ENCODE peak calls at places on chromosomes 16 and 17, in seven cellular contexts. M, C, W, S, R, D and N are unnamed samples.

GRCh38 chr16:89308391-89309333 is 91.2 kb downstream of the ZNF778 start:
- DNase-seq in M (no peak), C (no peak), W (no peak), S (no peak), R (peak), D (peak), N (peak)

GRCh38 chr16:29146266-29146665 is 161.4 kb downstream of the LAT start:
- DNase-seq in M (no peak), C (no peak), W (no peak), S (no peak), R (no peak), D (no peak), N (no peak)

GRCh38 chr17:56978441-56979090 is 635 bp downstream of the SCPEP1 start:
- DNase-seq in M (no peak), C (peak), W (peak), S (no peak), R (no peak), D (no peak), N (peak)

GRCh38 chr17:45790296-45790922 is 6.3 kb downstream of the CRHR1 start:
- DNase-seq in M (no peak), C (no peak), W (no peak), S (no peak), R (no peak), D (peak), N (no peak)

GRCh38 chr16:77592021-77592420 is 130.3 kb upstream of the NUDT7 start:
- DNase-seq in M (no peak), C (no peak), W (no peak), S (no peak), R (no peak), D (no peak), N (no peak)

GRCh38 chr17:27666831-27667560 is 36.0 kb downstream of the LGALS9 start:
- DNase-seq in M (no peak), C (no peak), W (no peak), S (no peak), R (peak), D (no peak), N (no peak)

GRCh38 chr17:142102-142661 is 4.8 kb downstream of the SCGB1C2 start:
- DNase-seq in M (no peak), C (peak), W (peak), S (no peak), R (no peak), D (no peak), N (peak)

GRCh38 chr16:85799497-85800320 is at the start of the genes COX4I1 and EMC8:
- DNase-seq in M (peak), C (peak), W (peak), S (peak), R (peak), D (peak), N (peak)

GRCh38 chr17:63528183-63528582 is 5.0 kb downstream of the KCNH6 start:
- DNase-seq in M (no peak), C (no peak), W (no peak), S (no peak), R (no peak), D (no peak), N (no peak)

GRCh38 chr17:60091908-60092331 is 13.2 kb upstream of the HEATR6 start:
- DNase-seq in M (no peak), C (peak), W (peak), S (no peak), R (no peak), D (no peak), N (no peak)

GRCh38 chr16:85391769-85392583 is 221.1 kb upstream of the GSE1 start:
- DNase-seq in M (no peak), C (peak), W (no peak), S (no peak), R (no peak), D (no peak), N (no peak)

GRCh38 chr17:16430650-16431049 is 15.3 kb downstream of the TRPV2 start:
- DNase-seq in M (no peak), C (no peak), W (no peak), S (no peak), R (no peak), D (no peak), N (no peak)

GRCh38 chr16:10189861-10190390 is 7.7 kb upstream of the GRIN2A start:
- DNase-seq in M (no peak), C (no peak), W (no peak), S (no peak), R (no peak), D (no peak), N (no peak)

GRCh38 chr16:50467943-50468748 is 80.0 kb upstream of the NKD1 start:
- DNase-seq in M (no peak), C (no peak), W (no peak), S (peak), R (peak), D (peak), N (peak)

GRCh38 chr17:29154516-29155234 is 25.5 kb downstream of the MYO18A start:
- DNase-seq in M (no peak), C (no peak), W (no peak), S (no peak), R (no peak), D (no peak), N (no peak)

GRCh38 chr17:80445152-80446110 is 30.5 kb downstream of the ENDOV start:
- DNase-seq in M (no peak), C (no peak), W (no peak), S (no peak), R (no peak), D (no peak), N (no peak)

GRCh38 chr17:66275651-66276050 is 26.8 kb upstream of the PRKCA start:
- DNase-seq in M (no peak), C (peak), W (peak), S (no peak), R (no peak), D (peak), N (no peak)

GRCh38 chr17:48310748-48311213 is 119.2 kb downstream of the SKAP1 start:
- DNase-seq in M (no peak), C (no peak), W (no peak), S (peak), R (peak), D (no peak), N (no peak)

GRCh38 chr16:14628806-14629611 is 1.1 kb downstream of the PARN start:
- DNase-seq in M (no peak), C (no peak), W (no peak), S (no peak), R (no peak), D (no peak), N (no peak)

GRCh38 chr16:77359065-77359502 is 75.8 kb downstream of the ADAMTS18 start:
- DNase-seq in M (no peak), C (peak), W (peak), S (peak), R (no peak), D (no peak), N (no peak)

GRCh38 chr17:67633751-67634191 is 84.0 kb upstream of the NOL11 start:
- DNase-seq in M (no peak), C (peak), W (no peak), S (no peak), R (no peak), D (no peak), N (no peak)

GRCh38 chr16:68756250-68757051 is 19.4 kb downstream of the CDH1 start:
- DNase-seq in M (no peak), C (no peak), W (no peak), S (no peak), R (no peak), D (peak), N (peak)

GRCh38 chr16:15055141-15056053 is 477 bp downstream of the NTAN1 start:
- DNase-seq in M (no peak), C (peak), W (peak), S (no peak), R (no peak), D (no peak), N (peak)

GRCh38 chr17:4033751-4034251 is 69.6 kb upstream of the ATP2A3 start:
- DNase-seq in M (no peak), C (no peak), W (no peak), S (no peak), R (no peak), D (no peak), N (no peak)

GRCh38 chr17:72392056-72393010 is 271.5 kb downstream of the SOX9 start:
- DNase-seq in M (no peak), C (peak), W (peak), S (no peak), R (no peak), D (no peak), N (no peak)

GRCh38 chr16:79964104-79964503 is 363.6 kb upstream of the MAF start:
- DNase-seq in M (no peak), C (no peak), W (no peak), S (no peak), R (no peak), D (no peak), N (no peak)

GRCh38 chr17:76252040-76252954 is 12.0 kb upstream of the RNF157 start:
- DNase-seq in M (no peak), C (peak), W (peak), S (no peak), R (no peak), D (peak), N (no peak)

GRCh38 chr16:1899641-1900451 is 18.4 kb downstream of the HS3ST6 start:
- DNase-seq in M (no peak), C (no peak), W (no peak), S (no peak), R (no peak), D (peak), N (no peak)

GRCh38 chr16:1706386-1707192 is 594 bp downstream of the MAPK8IP3 start:
- DNase-seq in M (no peak), C (peak), W (peak), S (no peak), R (no peak), D (no peak), N (peak)

GRCh38 chr17:17508641-17509591 is 12.7 kb upstream of the RASD1 start:
- DNase-seq in M (no peak), C (no peak), W (no peak), S (no peak), R (no peak), D (no peak), N (no peak)

GRCh38 chr17:60154616-60155426 is 5.0 kb downstream of the CA4 start:
- DNase-seq in M (no peak), C (peak), W (no peak), S (no peak), R (peak), D (no peak), N (no peak)

GRCh38 chr17:4032738-4033137 is 68.5 kb upstream of the ATP2A3 start:
- DNase-seq in M (no peak), C (no peak), W (no peak), S (no peak), R (peak), D (no peak), N (peak)

GRCh38 chr16:54063374-54063773 is 223.2 kb downstream of the IRX3 start:
- DNase-seq in M (no peak), C (no peak), W (no peak), S (no peak), R (no peak), D (no peak), N (no peak)

GRCh38 chr16:72425571-72426341 is 253.8 kb upstream of the PMFBP1 start:
- DNase-seq in M (no peak), C (no peak), W (no peak), S (no peak), R (no peak), D (no peak), N (no peak)

GRCh38 chr17:14780116-14780515 is 479.2 kb downstream of the HS3ST3B1 start:
- DNase-seq in M (no peak), C (no peak), W (no peak), S (peak), R (no peak), D (no peak), N (no peak)

GRCh38 chr16:25925466-25925865 is 233.7 kb downstream of the HS3ST4 start:
- DNase-seq in M (no peak), C (no peak), W (no peak), S (no peak), R (no peak), D (no peak), N (no peak)

GRCh38 chr17:47821424-47822379 is at the start of gene OSBPL7:
- DNase-seq in M (peak), C (peak), W (peak), S (peak), R (peak), D (no peak), N (peak)

GRCh38 chr17:36591434-36592315 is at the start of gene DHRS11:
- DNase-seq in M (peak), C (peak), W (peak), S (peak), R (peak), D (peak), N (peak)

GRCh38 chr17:57395721-57396321 is 139.5 kb downstream of the MSI2 start:
- DNase-seq in M (no peak), C (no peak), W (peak), S (no peak), R (no peak), D (no peak), N (no peak)

GRCh38 chr16:56855936-56856335 is 9.1 kb upstream of the SLC12A3 start:
- DNase-seq in M (no peak), C (no peak), W (no peak), S (no peak), R (no peak), D (no peak), N (no peak)

GRCh38 chr16:56852401-56852730 is 12.6 kb upstream of the SLC12A3 start:
- DNase-seq in M (no peak), C (no peak), W (no peak), S (no peak), R (no peak), D (no peak), N (no peak)

GRCh38 chr16:56851671-56852400 is 13.2 kb upstream of the SLC12A3 start:
- DNase-seq in M (peak), C (peak), W (no peak), S (no peak), R (peak), D (no peak), N (peak)

GRCh38 chr16:56855201-56855600 is 9.8 kb upstream of the SLC12A3 start:
- DNase-seq in M (no peak), C (no peak), W (no peak), S (no peak), R (no peak), D (no peak), N (no peak)

GRCh38 chr16:56852968-56853367 is 12.0 kb upstream of the SLC12A3 start:
- DNase-seq in M (no peak), C (no peak), W (no peak), S (no peak), R (no peak), D (no peak), N (no peak)
- H2BK5ac ChIP-seq in M (no peak), C (no peak), W (no peak), S (no peak), R (no peak), D (no peak), N (no peak)

DNA sequence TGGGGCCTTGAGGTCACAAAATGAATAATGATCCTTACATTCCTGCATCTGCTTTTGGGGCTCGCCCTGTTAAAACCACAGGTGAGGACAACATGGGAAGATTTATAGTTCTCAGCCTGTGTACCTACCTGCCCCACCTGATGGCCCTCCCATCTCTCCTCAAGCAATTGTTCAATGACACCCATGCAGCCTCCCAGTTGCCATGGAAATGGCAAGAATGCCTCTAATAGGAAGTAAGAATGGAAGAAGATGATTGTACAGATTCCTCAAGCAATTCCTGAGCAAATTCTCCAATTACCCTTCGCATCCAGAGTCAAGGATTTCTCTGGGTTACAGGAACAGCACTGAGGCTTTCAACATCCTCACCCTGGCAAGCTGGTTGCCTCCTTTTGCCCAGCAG is 78.6 kb upstream of the CCL2 start:
- DNase-seq in M (no peak), C (no peak), W (no peak), S (no peak), R (peak), D (no peak), N (no peak)
- H2BK5ac ChIP-seq in M (no peak), C (no peak), W (no peak), S (no peak), R (no peak), D (no peak), N (no peak)

GRCh38 chr16:31577411-31577810 is 49.7 kb downstream of the AHSP start:
- DNase-seq in M (no peak), C (no peak), W (no peak), S (no peak), R (no peak), D (no peak), N (no peak)
- H2BK5ac ChIP-seq in M (no peak), C (no peak), W (no peak), S (no peak), R (no peak), D (no peak), N (no peak)

GRCh38 chr17:39175695-39176093 is 9.7 kb upstream of the ARL5C start:
- DNase-seq in M (no peak), C (no peak), W (no peak), S (no peak), R (peak), D (no peak), N (no peak)
- H2BK5ac ChIP-seq in M (no peak), C (no peak), W (no peak), S (no peak), R (no peak), D (no peak), N (no peak)

DNA sequence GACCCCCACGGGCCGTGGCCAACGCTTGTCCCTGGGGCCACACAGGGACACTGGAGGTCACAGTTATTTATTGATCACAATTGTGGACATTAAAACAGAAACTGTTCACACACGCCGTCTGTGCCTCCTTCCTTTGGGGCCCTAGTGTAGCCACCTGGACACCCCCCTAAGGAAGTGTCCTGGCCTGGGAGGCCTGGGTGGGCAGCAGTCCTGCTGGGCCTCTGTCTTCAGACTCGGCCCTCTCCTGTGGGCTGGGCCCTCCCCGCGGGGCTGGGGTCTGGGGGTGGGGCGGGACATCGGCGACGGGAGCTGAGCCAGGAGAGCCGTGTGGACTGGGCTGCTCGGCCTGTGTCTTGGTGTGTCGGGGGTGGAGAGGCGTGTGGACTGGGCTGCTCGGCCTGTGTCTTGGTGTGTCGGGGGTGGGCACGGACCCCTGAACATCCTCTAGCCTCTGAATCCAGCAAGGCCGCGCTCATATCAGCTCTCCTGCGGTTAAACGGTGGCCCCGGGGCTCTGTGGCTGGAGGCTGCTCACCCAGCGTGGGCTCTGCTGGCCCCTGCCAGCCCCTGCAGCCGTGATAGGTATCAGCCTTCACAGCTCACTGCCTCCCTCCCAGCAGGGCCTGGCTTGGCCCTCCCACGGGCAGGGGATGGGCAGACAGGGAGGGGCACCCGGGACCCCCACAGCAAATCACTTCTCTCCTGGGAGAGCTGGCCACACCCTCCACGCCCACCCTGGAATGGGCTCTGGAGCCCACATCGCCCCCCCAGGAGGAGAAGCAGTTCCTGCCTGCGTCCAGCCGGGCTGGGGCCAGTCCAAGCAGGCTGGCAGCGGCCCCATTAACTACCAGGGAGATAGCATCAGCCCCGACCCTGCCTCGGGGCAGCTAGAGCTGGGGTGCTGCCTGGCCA is 1.1 kb upstream of the NHLRC4 start:
- DNase-seq in M (no peak), C (peak), W (no peak), S (no peak), R (no peak), D (no peak), N (no peak)
- H2BK5ac ChIP-seq in M (no peak), C (no peak), W (peak), S (peak), R (no peak), D (no peak), N (no peak)

GRCh38 chr17:58989629-58990028 is 117.1 kb downstream of the TRIM37 start:
- DNase-seq in M (no peak), C (no peak), W (no peak), S (no peak), R (no peak), D (no peak), N (no peak)
- H2BK5ac ChIP-seq in M (no peak), C (no peak), W (no peak), S (no peak), R (no peak), D (no peak), N (no peak)

DNA sequence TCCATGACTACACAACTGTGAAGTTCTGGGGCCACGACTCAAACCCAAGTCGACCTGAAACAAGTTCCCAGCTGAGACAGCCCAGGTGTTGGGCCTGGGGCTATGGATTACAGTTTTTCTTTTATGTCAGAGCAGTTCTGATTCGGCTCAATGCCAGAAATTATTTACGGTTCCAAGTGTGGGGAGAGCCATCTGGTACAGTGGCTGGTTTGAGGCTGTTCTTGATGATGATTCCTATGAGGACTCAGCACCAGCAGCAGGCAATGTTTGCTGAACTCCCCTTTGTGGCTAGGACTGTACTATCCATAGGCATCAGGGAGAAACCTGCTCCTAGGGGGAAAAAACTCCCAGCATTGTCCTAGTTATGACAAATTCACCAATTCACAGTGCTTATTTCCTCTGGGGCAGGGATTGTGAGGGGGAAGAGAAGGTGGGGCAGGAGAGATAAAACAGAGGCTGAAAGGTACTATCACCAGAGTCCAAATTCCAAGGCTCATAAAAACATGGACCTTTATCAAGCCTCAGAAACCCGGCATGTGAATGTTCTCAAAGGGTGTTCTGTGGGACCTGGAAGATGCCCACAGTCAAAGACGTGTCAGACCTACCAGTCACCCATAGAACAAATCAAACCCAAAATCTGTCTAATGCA is 18.2 kb upstream of the CMTM4 start:
- DNase-seq in M (no peak), C (no peak), W (no peak), S (no peak), R (no peak), D (peak), N (no peak)
- H2BK5ac ChIP-seq in M (no peak), C (no peak), W (no peak), S (no peak), R (no peak), D (no peak), N (no peak)

DNA sequence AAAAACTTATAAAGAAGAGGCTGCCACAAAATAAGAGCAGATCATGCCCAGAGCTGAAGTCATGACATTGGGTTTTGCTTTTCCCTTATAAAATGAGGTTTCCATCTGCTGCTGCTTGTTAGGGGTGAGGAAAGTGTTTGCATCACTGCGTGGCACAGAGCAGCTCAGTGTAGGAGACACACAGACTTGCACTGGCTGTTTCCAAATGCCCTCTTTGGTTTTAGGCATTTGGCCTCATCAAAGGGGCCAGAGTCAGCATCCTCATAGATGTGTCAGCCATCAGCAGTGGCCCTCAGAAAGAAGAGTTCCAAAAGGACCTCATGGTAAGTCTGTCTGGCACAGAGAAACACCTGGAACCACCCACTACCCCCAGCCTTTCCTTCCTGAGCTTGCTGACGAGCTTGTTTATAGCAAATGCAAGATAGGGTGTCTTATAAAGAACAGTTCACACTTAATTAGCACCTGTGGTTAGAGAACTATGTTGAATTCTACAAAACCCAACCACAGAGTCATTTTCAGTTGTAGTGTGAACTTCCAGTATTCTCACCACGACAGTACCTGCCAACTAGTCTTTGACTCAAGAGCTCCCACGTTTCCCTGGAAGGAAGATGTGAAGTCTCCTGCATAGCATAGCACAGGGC is 17.0 kb downstream of the VWA3A start:
- DNase-seq in M (no peak), C (no peak), W (no peak), S (no peak), R (no peak), D (no peak), N (peak)
- H2BK5ac ChIP-seq in M (no peak), C (no peak), W (no peak), S (no peak), R (no peak), D (no peak), N (no peak)